ENCODE peak calls at places on chromosomes 2 and 18, in ten cellular contexts. One of them, this sample, is unnamed.

GRCh38 chr18:61898576-61899205 is 5.9 kb upstream of the RNF152 start:
- DNase-seq in GM13976: no peak
- DNase-seq in mesendoderm: peak
- DNase-seq in GM18507: no peak
- DNase-seq in HT1080: no peak
- DNase-seq in stimulated activated CD8-positive, alpha-beta memory T cell treated with anti-CD3 and anti-CD28 coated beads, Interleukin-15, amount 100 ng/mL, for 4 hours: no peak
- DNase-seq in fibroblast of gingiva: no peak
- DNase-seq in ELR: peak
- DNase-seq in immature natural killer cell: no peak
- DNase-seq in body of pancreas: no peak
- DNase-seq in this sample: no peak

GRCh38 chr2:172790404-172790803 is 54.8 kb downstream of the RAPGEF4 start:
- DNase-seq in GM13976: no peak
- DNase-seq in mesendoderm: no peak
- DNase-seq in GM18507: no peak
- DNase-seq in HT1080: no peak
- DNase-seq in stimulated activated CD8-positive, alpha-beta memory T cell treated with anti-CD3 and anti-CD28 coated beads, Interleukin-15, amount 100 ng/mL, for 4 hours: no peak
- DNase-seq in fibroblast of gingiva: no peak
- DNase-seq in ELR: no peak
- DNase-seq in immature natural killer cell: no peak
- DNase-seq in body of pancreas: no peak
- DNase-seq in this sample: no peak

GRCh38 chr18:3328522-3328921 is 66.6 kb downstream of the MYL12B start:
- DNase-seq in GM13976: no peak
- DNase-seq in mesendoderm: no peak
- DNase-seq in GM18507: no peak
- DNase-seq in HT1080: no peak
- DNase-seq in stimulated activated CD8-positive, alpha-beta memory T cell treated with anti-CD3 and anti-CD28 coated beads, Interleukin-15, amount 100 ng/mL, for 4 hours: no peak
- DNase-seq in fibroblast of gingiva: no peak
- DNase-seq in ELR: no peak
- DNase-seq in immature natural killer cell: no peak
- DNase-seq in body of pancreas: no peak
- DNase-seq in this sample: no peak

GRCh38 chr2:8457620-8458255 is 224.1 kb upstream of the ID2 start:
- DNase-seq in GM13976: no peak
- DNase-seq in mesendoderm: peak
- DNase-seq in GM18507: no peak
- DNase-seq in HT1080: no peak
- DNase-seq in stimulated activated CD8-positive, alpha-beta memory T cell treated with anti-CD3 and anti-CD28 coated beads, Interleukin-15, amount 100 ng/mL, for 4 hours: no peak
- DNase-seq in fibroblast of gingiva: no peak
- DNase-seq in ELR: no peak
- DNase-seq in immature natural killer cell: peak
- DNase-seq in body of pancreas: peak
- DNase-seq in this sample: no peak

GRCh38 chr18:809985-810642 is 1.9 kb downstream of the YES1 start:
- DNase-seq in GM13976: peak
- DNase-seq in mesendoderm: no peak
- DNase-seq in GM18507: no peak
- DNase-seq in HT1080: no peak
- DNase-seq in stimulated activated CD8-positive, alpha-beta memory T cell treated with anti-CD3 and anti-CD28 coated beads, Interleukin-15, amount 100 ng/mL, for 4 hours: no peak
- DNase-seq in fibroblast of gingiva: no peak
- DNase-seq in ELR: no peak
- DNase-seq in immature natural killer cell: peak
- DNase-seq in body of pancreas: no peak
- DNase-seq in this sample: no peak

GRCh38 chr18:9951022-9951859 is 37.4 kb downstream of the VAPA start:
- DNase-seq in GM13976: no peak
- DNase-seq in mesendoderm: peak
- DNase-seq in GM18507: no peak
- DNase-seq in HT1080: peak
- DNase-seq in stimulated activated CD8-positive, alpha-beta memory T cell treated with anti-CD3 and anti-CD28 coated beads, Interleukin-15, amount 100 ng/mL, for 4 hours: no peak
- DNase-seq in fibroblast of gingiva: peak
- DNase-seq in ELR: peak
- DNase-seq in immature natural killer cell: peak
- DNase-seq in body of pancreas: no peak
- DNase-seq in this sample: peak

GRCh38 chr2:219521066-219521880 is 7.0 kb downstream of the ASIC4 start:
- DNase-seq in GM13976: no peak
- DNase-seq in mesendoderm: peak
- DNase-seq in GM18507: no peak
- DNase-seq in HT1080: peak
- DNase-seq in stimulated activated CD8-positive, alpha-beta memory T cell treated with anti-CD3 and anti-CD28 coated beads, Interleukin-15, amount 100 ng/mL, for 4 hours: no peak
- DNase-seq in fibroblast of gingiva: peak
- DNase-seq in ELR: peak
- DNase-seq in immature natural killer cell: no peak
- DNase-seq in body of pancreas: no peak
- DNase-seq in this sample: no peak

GRCh38 chr18:24054130-24054529 is 39.6 kb downstream of the TTC39C start:
- DNase-seq in GM13976: no peak
- DNase-seq in mesendoderm: no peak
- DNase-seq in GM18507: no peak
- DNase-seq in HT1080: peak
- DNase-seq in stimulated activated CD8-positive, alpha-beta memory T cell treated with anti-CD3 and anti-CD28 coated beads, Interleukin-15, amount 100 ng/mL, for 4 hours: no peak
- DNase-seq in fibroblast of gingiva: no peak
- DNase-seq in ELR: peak
- DNase-seq in immature natural killer cell: no peak
- DNase-seq in body of pancreas: no peak
- DNase-seq in this sample: no peak

GRCh38 chr18:3245185-3245564 is 2.4 kb upstream of the MYL12A start:
- DNase-seq in GM13976: no peak
- DNase-seq in mesendoderm: no peak
- DNase-seq in GM18507: no peak
- DNase-seq in HT1080: no peak
- DNase-seq in stimulated activated CD8-positive, alpha-beta memory T cell treated with anti-CD3 and anti-CD28 coated beads, Interleukin-15, amount 100 ng/mL, for 4 hours: no peak
- DNase-seq in fibroblast of gingiva: no peak
- DNase-seq in ELR: no peak
- DNase-seq in immature natural killer cell: no peak
- DNase-seq in body of pancreas: no peak
- DNase-seq in this sample: no peak

GRCh38 chr2:64780041-64780440 is 126.3 kb upstream of the SERTAD2 start:
- DNase-seq in GM13976: no peak
- DNase-seq in mesendoderm: no peak
- DNase-seq in GM18507: no peak
- DNase-seq in HT1080: peak
- DNase-seq in stimulated activated CD8-positive, alpha-beta memory T cell treated with anti-CD3 and anti-CD28 coated beads, Interleukin-15, amount 100 ng/mL, for 4 hours: no peak
- DNase-seq in fibroblast of gingiva: no peak
- DNase-seq in ELR: peak
- DNase-seq in immature natural killer cell: no peak
- DNase-seq in body of pancreas: no peak
- DNase-seq in this sample: no peak

GRCh38 chr18:66344227-66344626 is 259.7 kb downstream of the CDH19 start:
- DNase-seq in GM13976: no peak
- DNase-seq in mesendoderm: no peak
- DNase-seq in GM18507: no peak
- DNase-seq in HT1080: no peak
- DNase-seq in stimulated activated CD8-positive, alpha-beta memory T cell treated with anti-CD3 and anti-CD28 coated beads, Interleukin-15, amount 100 ng/mL, for 4 hours: no peak
- DNase-seq in fibroblast of gingiva: no peak
- DNase-seq in ELR: no peak
- DNase-seq in immature natural killer cell: no peak
- DNase-seq in body of pancreas: no peak
- DNase-seq in this sample: no peak

GRCh38 chr18:23912356-23912755 is 102.2 kb upstream of the TTC39C start:
- DNase-seq in GM13976: no peak
- DNase-seq in mesendoderm: peak
- DNase-seq in GM18507: no peak
- DNase-seq in HT1080: peak
- DNase-seq in stimulated activated CD8-positive, alpha-beta memory T cell treated with anti-CD3 and anti-CD28 coated beads, Interleukin-15, amount 100 ng/mL, for 4 hours: no peak
- DNase-seq in fibroblast of gingiva: no peak
- DNase-seq in ELR: peak
- DNase-seq in immature natural killer cell: no peak
- DNase-seq in body of pancreas: no peak
- DNase-seq in this sample: no peak

GRCh38 chr2:219851169-219851568 is 223.7 kb downstream of the SLC4A3 start:
- DNase-seq in GM13976: no peak
- DNase-seq in mesendoderm: peak
- DNase-seq in GM18507: no peak
- DNase-seq in HT1080: no peak
- DNase-seq in stimulated activated CD8-positive, alpha-beta memory T cell treated with anti-CD3 and anti-CD28 coated beads, Interleukin-15, amount 100 ng/mL, for 4 hours: no peak
- DNase-seq in fibroblast of gingiva: no peak
- DNase-seq in ELR: no peak
- DNase-seq in immature natural killer cell: no peak
- DNase-seq in body of pancreas: no peak
- DNase-seq in this sample: no peak

GRCh38 chr18:57051019-57051418 is 95.9 kb upstream of the BOD1L2 start:
- DNase-seq in GM13976: no peak
- DNase-seq in mesendoderm: no peak
- DNase-seq in GM18507: no peak
- DNase-seq in HT1080: no peak
- DNase-seq in stimulated activated CD8-positive, alpha-beta memory T cell treated with anti-CD3 and anti-CD28 coated beads, Interleukin-15, amount 100 ng/mL, for 4 hours: no peak
- DNase-seq in fibroblast of gingiva: no peak
- DNase-seq in ELR: no peak
- DNase-seq in immature natural killer cell: no peak
- DNase-seq in body of pancreas: no peak
- DNase-seq in this sample: no peak

GRCh38 chr2:229642371-229642770 is 72.0 kb downstream of the DNER start:
- DNase-seq in GM13976: no peak
- DNase-seq in mesendoderm: no peak
- DNase-seq in GM18507: no peak
- DNase-seq in HT1080: peak
- DNase-seq in stimulated activated CD8-positive, alpha-beta memory T cell treated with anti-CD3 and anti-CD28 coated beads, Interleukin-15, amount 100 ng/mL, for 4 hours: no peak
- DNase-seq in fibroblast of gingiva: no peak
- DNase-seq in ELR: peak
- DNase-seq in immature natural killer cell: no peak
- DNase-seq in body of pancreas: peak
- DNase-seq in this sample: peak

GRCh38 chr18:34055227-34055626 is 169.5 kb downstream of the NOL4 start:
- DNase-seq in GM13976: no peak
- DNase-seq in mesendoderm: no peak
- DNase-seq in GM18507: no peak
- DNase-seq in HT1080: no peak
- DNase-seq in stimulated activated CD8-positive, alpha-beta memory T cell treated with anti-CD3 and anti-CD28 coated beads, Interleukin-15, amount 100 ng/mL, for 4 hours: no peak
- DNase-seq in fibroblast of gingiva: no peak
- DNase-seq in ELR: no peak
- DNase-seq in immature natural killer cell: no peak
- DNase-seq in body of pancreas: no peak
- DNase-seq in this sample: no peak

GRCh38 chr2:224570328-224570993 is 14.7 kb downstream of the CUL3 start:
- DNase-seq in GM13976: no peak
- DNase-seq in mesendoderm: no peak
- DNase-seq in GM18507: no peak
- DNase-seq in HT1080: no peak
- DNase-seq in stimulated activated CD8-positive, alpha-beta memory T cell treated with anti-CD3 and anti-CD28 coated beads, Interleukin-15, amount 100 ng/mL, for 4 hours: no peak
- DNase-seq in fibroblast of gingiva: peak
- DNase-seq in ELR: no peak
- DNase-seq in immature natural killer cell: no peak
- DNase-seq in body of pancreas: peak
- DNase-seq in this sample: no peak

GRCh38 chr18:41655074-41655473 is 300.0 kb upstream of the PIK3C3 start:
- DNase-seq in GM13976: no peak
- DNase-seq in mesendoderm: no peak
- DNase-seq in GM18507: no peak
- DNase-seq in HT1080: no peak
- DNase-seq in stimulated activated CD8-positive, alpha-beta memory T cell treated with anti-CD3 and anti-CD28 coated beads, Interleukin-15, amount 100 ng/mL, for 4 hours: no peak
- DNase-seq in fibroblast of gingiva: no peak
- DNase-seq in ELR: peak
- DNase-seq in immature natural killer cell: no peak
- DNase-seq in body of pancreas: no peak
- DNase-seq in this sample: no peak

GRCh38 chr2:85911097-85911496 is 22.3 kb upstream of the ST3GAL5 start:
- DNase-seq in GM13976: no peak
- DNase-seq in mesendoderm: no peak
- DNase-seq in GM18507: no peak
- DNase-seq in HT1080: no peak
- DNase-seq in stimulated activated CD8-positive, alpha-beta memory T cell treated with anti-CD3 and anti-CD28 coated beads, Interleukin-15, amount 100 ng/mL, for 4 hours: no peak
- DNase-seq in fibroblast of gingiva: no peak
- DNase-seq in ELR: no peak
- DNase-seq in immature natural killer cell: no peak
- DNase-seq in body of pancreas: no peak
- DNase-seq in this sample: no peak

GRCh38 chr2:79876430-79876829 is 363.6 kb downstream of the CTNNA2 start:
- DNase-seq in GM13976: peak
- DNase-seq in mesendoderm: peak
- DNase-seq in GM18507: no peak
- DNase-seq in HT1080: peak
- DNase-seq in stimulated activated CD8-positive, alpha-beta memory T cell treated with anti-CD3 and anti-CD28 coated beads, Interleukin-15, amount 100 ng/mL, for 4 hours: no peak
- DNase-seq in fibroblast of gingiva: no peak
- DNase-seq in ELR: peak
- DNase-seq in immature natural killer cell: no peak
- DNase-seq in body of pancreas: peak
- DNase-seq in this sample: peak

GRCh38 chr2:32865399-32866068 is 81.2 kb upstream of the LTBP1 start:
- DNase-seq in GM13976: no peak
- DNase-seq in mesendoderm: no peak
- DNase-seq in GM18507: no peak
- DNase-seq in HT1080: peak
- DNase-seq in stimulated activated CD8-positive, alpha-beta memory T cell treated with anti-CD3 and anti-CD28 coated beads, Interleukin-15, amount 100 ng/mL, for 4 hours: no peak
- DNase-seq in fibroblast of gingiva: peak
- DNase-seq in ELR: peak
- DNase-seq in immature natural killer cell: no peak
- DNase-seq in body of pancreas: no peak
- DNase-seq in this sample: peak

GRCh38 chr18:76518543-76519155 is 23.6 kb upstream of the ZNF516 start:
- DNase-seq in GM13976: no peak
- DNase-seq in mesendoderm: peak
- DNase-seq in GM18507: no peak
- DNase-seq in HT1080: no peak
- DNase-seq in stimulated activated CD8-positive, alpha-beta memory T cell treated with anti-CD3 and anti-CD28 coated beads, Interleukin-15, amount 100 ng/mL, for 4 hours: no peak
- DNase-seq in fibroblast of gingiva: peak
- DNase-seq in ELR: peak
- DNase-seq in immature natural killer cell: no peak
- DNase-seq in body of pancreas: no peak
- DNase-seq in this sample: no peak

GRCh38 chr2:101002562-101003277 is 631 bp downstream of the RPL31 start:
- DNase-seq in GM13976: no peak
- DNase-seq in mesendoderm: no peak
- DNase-seq in GM18507: no peak
- DNase-seq in HT1080: no peak
- DNase-seq in stimulated activated CD8-positive, alpha-beta memory T cell treated with anti-CD3 and anti-CD28 coated beads, Interleukin-15, amount 100 ng/mL, for 4 hours: no peak
- DNase-seq in fibroblast of gingiva: no peak
- DNase-seq in ELR: peak
- DNase-seq in immature natural killer cell: peak
- DNase-seq in body of pancreas: no peak
- DNase-seq in this sample: peak

GRCh38 chr18:30987479-30988241 is 54.9 kb downstream of the DSC3 start:
- DNase-seq in GM13976: peak
- DNase-seq in mesendoderm: no peak
- DNase-seq in GM18507: no peak
- DNase-seq in HT1080: peak
- DNase-seq in stimulated activated CD8-positive, alpha-beta memory T cell treated with anti-CD3 and anti-CD28 coated beads, Interleukin-15, amount 100 ng/mL, for 4 hours: no peak
- DNase-seq in fibroblast of gingiva: no peak
- DNase-seq in ELR: peak
- DNase-seq in immature natural killer cell: no peak
- DNase-seq in body of pancreas: no peak
- DNase-seq in this sample: no peak

GRCh38 chr18:37483221-37483971 is 82.2 kb downstream of the CELF4 start:
- DNase-seq in GM13976: no peak
- DNase-seq in mesendoderm: peak
- DNase-seq in GM18507: no peak
- DNase-seq in HT1080: peak
- DNase-seq in stimulated activated CD8-positive, alpha-beta memory T cell treated with anti-CD3 and anti-CD28 coated beads, Interleukin-15, amount 100 ng/mL, for 4 hours: no peak
- DNase-seq in fibroblast of gingiva: no peak
- DNase-seq in ELR: no peak
- DNase-seq in immature natural killer cell: no peak
- DNase-seq in body of pancreas: peak
- DNase-seq in this sample: peak

GRCh38 chr2:120177011-120177621 is 46.1 kb downstream of the TMEM185B start:
- DNase-seq in GM13976: peak
- DNase-seq in mesendoderm: peak
- DNase-seq in GM18507: peak
- DNase-seq in HT1080: no peak
- DNase-seq in stimulated activated CD8-positive, alpha-beta memory T cell treated with anti-CD3 and anti-CD28 coated beads, Interleukin-15, amount 100 ng/mL, for 4 hours: peak
- DNase-seq in fibroblast of gingiva: no peak
- DNase-seq in ELR: no peak
- DNase-seq in immature natural killer cell: peak
- DNase-seq in body of pancreas: no peak
- DNase-seq in this sample: no peak

GRCh38 chr2:233223059-233223894 is 28.2 kb upstream of the ATG16L1 start:
- DNase-seq in GM13976: peak
- DNase-seq in mesendoderm: no peak
- DNase-seq in GM18507: peak
- DNase-seq in HT1080: no peak
- DNase-seq in stimulated activated CD8-positive, alpha-beta memory T cell treated with anti-CD3 and anti-CD28 coated beads, Interleukin-15, amount 100 ng/mL, for 4 hours: no peak
- DNase-seq in fibroblast of gingiva: no peak
- DNase-seq in ELR: no peak
- DNase-seq in immature natural killer cell: no peak
- DNase-seq in body of pancreas: no peak
- DNase-seq in this sample: no peak

GRCh38 chr2:60710707-60711106 is 45.4 kb upstream of the PAPOLG start:
- DNase-seq in GM13976: no peak
- DNase-seq in mesendoderm: no peak
- DNase-seq in GM18507: no peak
- DNase-seq in HT1080: peak
- DNase-seq in stimulated activated CD8-positive, alpha-beta memory T cell treated with anti-CD3 and anti-CD28 coated beads, Interleukin-15, amount 100 ng/mL, for 4 hours: no peak
- DNase-seq in fibroblast of gingiva: peak
- DNase-seq in ELR: peak
- DNase-seq in immature natural killer cell: no peak
- DNase-seq in body of pancreas: no peak
- DNase-seq in this sample: no peak

This sample was measured in RKO.